ENCODE peak calls at places on chromosomes 7 and 10, in four cellular contexts. H is left lung, P is heart left ventricle, R is right lobe of liver. J is an unnamed sample.

GRCh38 chr10:86966008-86966654 is 2.2 kb upstream of the ADIRF start:
- DNase-seq in R (no peak), H (no peak), P (no peak), J (no peak)

GRCh38 chr10:27494116-27494515 is 10.0 kb upstream of the RAB18 start:
- DNase-seq in H (no peak), P (no peak), R (no peak), J (no peak)

GRCh38 chr10:22250897-22251605 is 33.2 kb upstream of the EBLN1 start:
- DNase-seq in P (no peak), R (no peak), H (no peak), J (no peak)

GRCh38 chr7:47534322-47535032 is 47.4 kb downstream of the TNS3 start:
- DNase-seq in H (peak; percentile 12), P (no peak), R (no peak), J (no peak)

GRCh38 chr10:17850526-17850925 is 41.4 kb downstream of the MRC1 start:
- DNase-seq in H (no peak), R (no peak), P (no peak), J (no peak)

GRCh38 chr10:35203744-35204143 is 77.1 kb downstream of the CREM start:
- DNase-seq in P (no peak), H (no peak), R (no peak), J (no peak)

GRCh38 chr10:6581750-6582697 is 1.9 kb upstream of the PRKCQ start:
- DNase-seq in H (no peak), R (no peak), P (no peak), J (no peak)

GRCh38 chr10:127044191-127044590 is 139.0 kb downstream of the DOCK1 start:
- DNase-seq in R (no peak), P (no peak), H (no peak), J (peak; percentile 65)

GRCh38 chr7:151833691-151834090 is 43.2 kb downstream of the PRKAG2 start:
- DNase-seq in R (no peak), P (no peak), H (peak; percentile 68), J (peak; percentile 39)

GRCh38 chr10:91745086-91745831 is 53.0 kb upstream of the TNKS2 start:
- DNase-seq in H (no peak), P (no peak), R (peak; percentile 55), J (no peak)

GRCh38 chr7:25255603-25256320 is 27.5 kb upstream of the NPVF start:
- DNase-seq in R (no peak), P (no peak), H (peak; percentile 27), J (no peak)

GRCh38 chr10:103911021-103911459 is 6.9 kb downstream of the STN1 start:
- DNase-seq in R (no peak), P (no peak), H (no peak), J (no peak)

GRCh38 chr10:77641788-77642397 is 4.3 kb upstream of the KCNMA1 start:
- DNase-seq in P (no peak), H (no peak), R (no peak), J (no peak)

GRCh38 chr10:14588084-14588937 is 186.4 kb downstream of the FAM107B start:
- DNase-seq in R (no peak), P (no peak), H (no peak), J (no peak)

GRCh38 chr10:4514445-4515108 is 311.4 kb upstream of the AKR1E2 start:
- DNase-seq in P (peak; percentile 59), H (peak; percentile 67), R (peak; percentile 20), J (peak; percentile 61)

GRCh38 chr10:132904814-132905649 is 37.3 kb downstream of the CFAP46 start:
- DNase-seq in R (peak; percentile 11), P (peak; percentile 23), H (peak; percentile 35), J (no peak)

GRCh38 chr10:34194259-34194658 is 620.8 kb downstream of the PARD3 start:
- DNase-seq in P (no peak), R (no peak), H (no peak), J (no peak)

GRCh38 chr10:75111906-75112703 is 649 bp downstream of the SAMD8 start:
- DNase-seq in R (peak; percentile 62), H (peak; percentile 81), P (peak; percentile 72), J (peak; percentile 66)

GRCh38 chr10:86139066-86139657 is 227.4 kb downstream of the GRID1 start:
- DNase-seq in P (no peak), R (no peak), H (no peak), J (no peak)

GRCh38 chr7:22594020-22594419 is 94.0 kb upstream of the STEAP1B start:
- DNase-seq in R (no peak), P (no peak), H (no peak), J (no peak)

GRCh38 chr7:129896568-129897382 is 56.0 kb downstream of the UBE2H start:
- DNase-seq in P (no peak), R (no peak), H (no peak), J (no peak)

GRCh38 chr7:32153006-32153405 is 82.8 kb upstream of the PDE1C start:
- DNase-seq in P (no peak), H (no peak), R (no peak), J (no peak)

GRCh38 chr7:68573271-68574000 is 1024.8 kb upstream of the AUTS2 start:
- DNase-seq in P (no peak), H (no peak), R (no peak), J (no peak)

DNA sequence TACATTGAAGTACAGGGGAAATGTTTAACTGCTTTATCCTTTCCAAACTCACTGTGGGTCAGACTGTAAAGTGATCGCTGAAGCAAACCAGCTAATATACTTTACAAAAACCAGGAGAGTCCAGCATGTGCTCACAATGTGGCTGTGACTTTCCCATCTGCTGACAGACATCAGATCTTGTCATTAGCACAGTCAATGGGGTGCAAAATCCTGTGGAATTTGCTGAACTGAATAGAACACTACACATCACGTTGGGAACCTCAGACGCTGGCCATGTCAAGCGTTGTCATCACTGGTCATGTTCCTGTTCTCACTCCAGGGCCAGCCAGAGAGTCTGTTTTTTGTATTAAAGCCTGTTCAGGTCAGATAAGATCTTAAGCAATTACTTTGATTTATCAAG is 83.4 kb downstream of the AGMO start:
- DNase-seq in H (no peak), R (no peak), P (no peak), J (no peak)
- H3K27ac ChIP-seq in H (no peak overlapping the region), R (no peak overlapping the region), P (no peak overlapping the region), J (no peak overlapping the region)

DNA sequence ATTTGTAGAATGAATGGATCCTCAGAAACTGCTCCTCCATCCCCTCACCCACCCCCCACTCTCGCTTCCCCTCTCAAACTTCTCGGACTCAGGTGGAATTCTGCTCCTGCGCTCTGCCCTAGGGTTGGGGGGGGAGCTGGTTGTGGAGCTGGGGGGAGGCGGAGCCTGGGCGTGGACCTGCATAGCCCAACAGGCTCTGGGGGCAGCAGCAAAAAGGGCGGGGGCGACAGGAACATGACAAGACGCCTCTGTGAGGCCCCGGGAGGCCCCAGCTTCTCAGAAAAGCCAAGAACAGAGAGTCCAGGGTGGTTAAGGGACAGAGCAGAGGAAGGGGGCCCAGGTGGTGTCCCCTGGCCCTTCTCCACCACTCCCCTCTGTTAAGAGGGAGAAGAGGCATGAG is 3.5 kb downstream of the TSC22D4 start:
- DNase-seq in R (no peak), P (no peak), H (no peak), J (no peak)
- H3K4me3 ChIP-seq in R (no peak overlapping the region), P (peak overlapping the region; percentile 83), H (peak overlapping the region; percentile 97), J (peak overlapping the region; percentile 82)

GRCh38 chr10:12629767-12630165 is 280.4 kb downstream of the CAMK1D start:
- DNase-seq in H (no peak), R (no peak), P (no peak), J (no peak)

GRCh38 chr10:12634532-12634931 is 285.2 kb downstream of the CAMK1D start:
- DNase-seq in H (no peak), P (no peak), R (no peak), J (no peak)

GRCh38 chr10:12633776-12634390 is 284.5 kb downstream of the CAMK1D start:
- DNase-seq in R (no peak), H (no peak), P (no peak), J (no peak)

GRCh38 chr10:12631216-12631615 is 281.9 kb downstream of the CAMK1D start:
- DNase-seq in R (no peak), P (no peak), H (no peak), J (no peak)

GRCh38 chr10:12631787-12632562 is 282.6 kb downstream of the CAMK1D start:
- DNase-seq in H (no peak), P (no peak), R (peak; percentile 55), J (no peak)
- H3K27ac ChIP-seq in H (no peak overlapping the region), P (no peak overlapping the region), R (peak overlapping the region; percentile 76), J (no peak overlapping the region)

DNA sequence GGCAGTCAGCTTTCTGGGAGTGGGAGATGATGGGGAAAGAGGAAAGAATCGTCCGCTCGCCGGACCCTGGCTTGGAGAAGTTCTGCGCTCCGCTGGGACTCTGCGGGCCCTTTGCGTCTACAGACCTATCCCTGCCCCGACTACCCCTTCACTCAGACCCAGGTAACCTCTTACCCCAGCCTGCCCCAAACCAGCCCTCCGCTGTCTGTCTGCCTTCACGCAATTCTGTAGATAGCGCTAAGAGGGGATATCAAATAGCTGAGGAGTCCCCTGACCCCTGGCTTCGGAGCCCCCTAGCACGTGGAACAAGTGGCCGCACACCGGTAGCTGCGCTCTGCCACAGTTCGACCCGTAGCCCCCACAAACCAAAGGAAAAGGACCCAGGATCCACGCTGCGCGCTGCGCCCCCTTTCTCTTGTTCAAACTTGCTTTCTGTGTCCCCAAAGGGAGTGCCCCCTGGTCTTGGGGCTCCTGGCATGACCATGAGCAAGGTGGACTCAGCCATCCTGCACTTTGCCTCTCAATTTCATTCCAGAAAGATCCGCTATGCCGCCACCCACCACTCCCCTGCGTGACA is 7.0 kb downstream of the HOXA4 start:
- DNase-seq in P (peak; percentile 55), R (no peak), H (no peak), J (no peak)
- H3K4me3 ChIP-seq in P (no peak overlapping the region), R (no peak overlapping the region), H (peak overlapping the region; percentile 17), J (peak overlapping the region; percentile 51)

DNA sequence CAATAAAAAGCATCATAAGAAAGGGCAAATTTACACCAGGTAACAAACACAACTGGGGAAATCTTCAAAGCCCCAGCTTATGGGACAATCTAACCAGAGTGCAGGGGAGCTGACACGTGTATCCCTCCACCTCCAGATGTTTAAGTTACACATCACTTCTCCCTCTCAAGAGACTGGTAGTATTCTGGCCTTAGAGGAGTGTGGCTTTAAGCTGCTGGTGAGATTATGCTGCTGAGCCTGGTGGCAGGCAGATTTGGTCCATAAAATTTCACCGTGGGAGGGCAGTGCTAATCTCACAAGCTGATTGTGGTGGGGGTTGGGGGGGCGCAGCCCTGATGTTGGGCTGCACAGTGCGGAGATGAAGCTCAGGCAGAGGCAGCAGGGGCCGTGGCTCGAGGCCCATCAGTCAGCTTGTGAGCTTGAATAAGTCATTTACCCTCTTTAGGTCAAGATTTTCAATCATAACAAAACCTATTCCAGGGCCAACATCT is 431.0 kb upstream of the GALNT17 start:
- DNase-seq in H (no peak), P (no peak), R (no peak), J (no peak)
- H3K27ac ChIP-seq in H (no peak overlapping the region), P (no peak overlapping the region), R (no peak overlapping the region), J (no peak overlapping the region)

J was measured in lower lobe of right lung.